ENCODE peak calls at places on chromosomes 5 and 9, in seven cellular contexts. I is tibial nerve, W is heart left ventricle, Z is astrocyte of the spinal cord, S is cardiac muscle cell, F is RWPE2, V is glutamatergic neuron. Q is an unnamed sample.

GRCh38 chr5:151886741-151887261 is 37.9 kb downstream of the GLRA1 start:
- DNase-seq in V (no peak), Z (no peak), F (no peak), W (no peak), I (no peak), S (no peak), Q (no peak)

GRCh38 chr5:157324237-157324636 is 58.3 kb downstream of the CYFIP2 start:
- DNase-seq in Z (no peak), S (no peak), W (no peak), F (no peak), I (no peak), V (no peak), Q (no peak)

GRCh38 chr9:95341262-95342011 is 23.9 kb upstream of the FANCC start:
- DNase-seq in W (no peak), I (no peak), F (no peak), Z (no peak), S (peak), V (no peak), Q (no peak)

GRCh38 chr5:143024227-143024920 is 254.2 kb downstream of the ARHGAP26 start:
- DNase-seq in W (no peak), Z (no peak), V (no peak), S (no peak), F (no peak), I (no peak), Q (no peak)

GRCh38 chr5:18305288-18305899 is 671.1 kb downstream of the TAF11L14 start:
- DNase-seq in V (peak), S (peak), I (no peak), Z (peak), W (no peak), F (no peak), Q (peak)

GRCh38 chr9:89481161-89481915 is 16.6 kb downstream of the SEMA4D start:
- DNase-seq in S (no peak), I (no peak), V (no peak), W (no peak), Z (no peak), F (no peak), Q (peak)

GRCh38 chr9:35566417-35566816 is 38.6 kb upstream of the TESK1 start:
- DNase-seq in S (peak), V (no peak), Z (no peak), I (no peak), W (no peak), F (no peak), Q (no peak)

GRCh38 chr5:74326571-74327338 is 313.8 kb downstream of the ENC1 start:
- DNase-seq in V (no peak), W (no peak), F (peak), S (peak), Z (peak), I (peak), Q (peak)

GRCh38 chr5:177458912-177459350 is 12.3 kb downstream of the PRR7 start:
- DNase-seq in I (no peak), V (peak), Z (no peak), F (no peak), S (peak), W (no peak), Q (no peak)

GRCh38 chr9:4344946-4345345 is 45.1 kb upstream of the GLIS3 start:
- DNase-seq in W (no peak), Z (no peak), S (no peak), F (no peak), V (no peak), I (no peak), Q (peak)

GRCh38 chr5:178630475-178630930 is 3.7 kb upstream of the CLK4 start:
- DNase-seq in Z (no peak), F (no peak), V (no peak), S (no peak), W (no peak), I (no peak), Q (no peak)

GRCh38 chr5:1461396-1461795 is 16.2 kb upstream of the SLC6A3 start:
- DNase-seq in V (no peak), S (no peak), I (no peak), F (no peak), W (no peak), Z (no peak), Q (no peak)

GRCh38 chr5:29993286-29993685 is 1200.2 kb upstream of the CDH6 start:
- DNase-seq in V (no peak), S (no peak), F (no peak), Z (no peak), W (no peak), I (no peak), Q (no peak)

GRCh38 chr9:29968831-29969230 is 2395.6 kb upstream of the C9orf72 start:
- DNase-seq in I (no peak), F (no peak), W (no peak), V (no peak), S (no peak), Z (no peak), Q (no peak)

GRCh38 chr5:33969572-33970452 is 14.7 kb downstream of the SLC45A2 start:
- DNase-seq in V (no peak), F (no peak), S (peak), Z (peak), I (no peak), W (no peak), Q (peak)

GRCh38 chr9:137217276-137218211 is 4.5 kb downstream of the RNF208 start:
- DNase-seq in F (no peak), W (peak), I (peak), S (peak), Z (no peak), V (no peak), Q (no peak)

GRCh38 chr9:122468735-122469134 is 9.0 kb downstream of the OR1J1 start:
- DNase-seq in W (no peak), F (no peak), I (no peak), Z (no peak), S (peak), V (no peak), Q (no peak)

GRCh38 chr9:114626415-114627029 is 15.4 kb downstream of the TMEM268 start:
- DNase-seq in F (no peak), Z (no peak), V (no peak), I (no peak), W (no peak), S (no peak), Q (no peak)

GRCh38 chr9:101711330-101711941 is 27.0 kb downstream of the GRIN3A start:
- DNase-seq in Z (no peak), W (no peak), V (peak), F (no peak), I (no peak), S (no peak), Q (peak)

GRCh38 chr9:84445737-84446136 is 105.2 kb upstream of the SLC28A3 start:
- DNase-seq in I (no peak), V (no peak), F (no peak), W (no peak), Z (no peak), S (no peak), Q (no peak)

GRCh38 chr9:127319366-127320121 is 55.0 kb downstream of the GARNL3 start:
- DNase-seq in S (no peak), I (no peak), W (no peak), F (no peak), Z (no peak), V (no peak), Q (no peak)

GRCh38 chr9:136687721-136688223 is 515 bp upstream of the AGPAT2 start:
- DNase-seq in V (no peak), Z (no peak), S (no peak), I (no peak), F (no peak), W (no peak), Q (peak)

GRCh38 chr9:109063765-109064164 is 50.5 kb upstream of the CTNNAL1 start:
- DNase-seq in F (no peak), V (no peak), W (no peak), I (no peak), S (no peak), Z (peak), Q (no peak)

GRCh38 chr5:3905031-3905430 is 309.4 kb downstream of the IRX1 start:
- DNase-seq in V (no peak), W (no peak), F (no peak), Z (no peak), I (no peak), S (no peak), Q (no peak)

GRCh38 chr9:12814877-12815237 is 40.0 kb downstream of the LURAP1L start:
- DNase-seq in V (no peak), Z (no peak), S (no peak), F (no peak), W (no peak), I (no peak), Q (no peak)

GRCh38 chr5:6482735-6483134 is 34.1 kb downstream of the UBE2QL1 start:
- DNase-seq in V (no peak), F (no peak), I (no peak), S (no peak), W (no peak), Z (no peak), Q (no peak)

GRCh38 chr5:38613992-38614836 is 57.8 kb upstream of the LIFR start:
- DNase-seq in W (no peak), V (no peak), S (no peak), Z (no peak), I (no peak), F (no peak), Q (no peak)

GRCh38 chr9:133327834-133328484 is 8.0 kb downstream of the SURF6 start:
- DNase-seq in I (no peak), W (no peak), F (no peak), S (no peak), V (no peak), Z (no peak), Q (no peak)

GRCh38 chr5:67166460-67166871 is 30.1 kb downstream of the CD180 start:
- DNase-seq in I (no peak), Z (no peak), V (no peak), F (peak), W (peak), S (no peak), Q (peak)

GRCh38 chr5:36840077-36840476 is 36.5 kb upstream of the NIPBL start:
- DNase-seq in W (no peak), V (no peak), Z (no peak), F (no peak), S (no peak), I (no peak), Q (no peak)

GRCh38 chr9:128091144-128091543 is 23.1 kb downstream of the SLC25A25 start:
- DNase-seq in V (peak), Z (peak), F (no peak), I (peak), S (peak), W (peak), Q (no peak)

DNA sequence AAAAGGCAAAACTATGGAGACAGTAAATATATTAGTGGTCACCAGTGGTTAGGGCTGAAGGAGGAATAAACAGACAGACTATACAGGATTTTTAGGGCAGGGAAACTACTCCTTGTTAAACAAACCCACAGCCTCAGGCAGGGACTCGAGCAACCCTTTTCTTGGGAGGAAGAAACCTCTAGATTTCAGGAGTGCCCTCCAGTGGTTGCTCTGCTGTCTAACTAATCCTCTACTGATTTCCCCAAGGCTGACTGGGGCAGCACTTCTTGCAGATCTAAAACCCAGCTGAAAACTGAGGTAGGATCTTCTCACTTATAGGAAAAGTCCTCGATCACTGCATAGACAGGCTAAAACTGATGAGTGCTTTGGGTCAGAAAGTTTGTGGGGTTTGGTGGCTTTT is 176.8 kb downstream of the ISOC1 start:
- DNase-seq in Z (no peak), S (peak), F (no peak), I (no peak), V (no peak), W (no peak), Q (no peak)
- TF ChIP-seq CTCF in Z (no peak), S (peak), F (peak), I (no peak), V (no peak), W (no peak), Q (no peak)

GRCh38 chr9:97487107-97487506 is 14.4 kb upstream of the TMOD1 start:
- DNase-seq in W (no peak), V (no peak), S (no peak), I (no peak), Z (no peak), F (no peak), Q (no peak)
- TF ChIP-seq CTCF in W (peak), V (peak), S (peak), I (no peak), Z (peak), F (peak), Q (peak)

GRCh38 chr5:170630226-170630625 is 126.4 kb downstream of the KCNIP1 start:
- DNase-seq in I (no peak), V (no peak), W (no peak), S (no peak), Z (no peak), F (peak), Q (no peak)

GRCh38 chr5:170630711-170631141 is 126.9 kb downstream of the KCNIP1 start:
- DNase-seq in I (peak), Z (no peak), F (peak), W (no peak), S (no peak), V (no peak), Q (no peak)

GRCh38 chr5:170632266-170632984 is 128.6 kb downstream of the KCNIP1 start:
- DNase-seq in Z (no peak), I (no peak), S (no peak), W (no peak), V (no peak), F (peak), Q (no peak)

GRCh38 chr5:170632985-170633234 is 129.1 kb downstream of the KCNIP1 start:
- DNase-seq in Z (no peak), W (peak), I (peak), V (peak), F (peak), S (no peak), Q (peak)

DNA sequence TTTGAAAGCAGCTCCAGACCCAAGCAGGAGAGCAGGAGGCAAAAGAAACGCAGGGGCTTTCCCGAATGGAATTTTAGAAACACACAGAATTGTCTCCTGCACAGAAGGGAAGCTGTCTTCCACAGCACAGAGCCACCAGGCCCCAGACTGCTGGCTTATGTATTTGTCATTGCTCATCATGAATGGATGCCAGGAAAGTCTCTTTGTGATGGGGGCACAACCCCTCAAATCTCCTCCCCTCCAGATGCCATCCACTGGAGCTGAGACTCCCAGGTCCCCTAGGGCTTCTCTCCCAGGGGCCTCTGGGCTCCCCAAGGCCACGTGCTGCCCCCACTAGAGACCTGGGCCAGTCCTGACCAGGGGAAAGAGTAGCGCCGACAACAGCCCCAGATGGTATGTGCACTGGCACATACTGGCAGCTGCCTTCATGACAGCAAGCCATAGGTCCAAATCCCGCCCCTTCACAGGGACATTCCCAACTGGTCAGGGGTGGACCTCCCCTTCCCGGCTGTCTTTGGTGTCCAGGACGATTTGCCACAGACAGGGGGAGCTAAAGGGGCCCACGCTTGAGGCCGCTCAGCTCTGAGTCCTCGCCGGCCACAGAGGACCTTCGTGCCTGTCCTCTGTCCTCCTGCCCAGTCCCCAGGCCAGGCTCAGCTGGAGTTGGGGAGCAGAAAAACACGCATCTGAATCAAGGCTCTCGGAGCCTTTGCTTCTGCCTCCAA is 127.8 kb downstream of the KCNIP1 start:
- DNase-seq in W (peak), I (no peak), S (peak), F (peak), V (peak), Z (no peak), Q (no peak)
- TF ChIP-seq CTCF in W (peak), I (no peak), S (peak), F (no peak), V (no peak), Z (peak), Q (no peak)

DNA sequence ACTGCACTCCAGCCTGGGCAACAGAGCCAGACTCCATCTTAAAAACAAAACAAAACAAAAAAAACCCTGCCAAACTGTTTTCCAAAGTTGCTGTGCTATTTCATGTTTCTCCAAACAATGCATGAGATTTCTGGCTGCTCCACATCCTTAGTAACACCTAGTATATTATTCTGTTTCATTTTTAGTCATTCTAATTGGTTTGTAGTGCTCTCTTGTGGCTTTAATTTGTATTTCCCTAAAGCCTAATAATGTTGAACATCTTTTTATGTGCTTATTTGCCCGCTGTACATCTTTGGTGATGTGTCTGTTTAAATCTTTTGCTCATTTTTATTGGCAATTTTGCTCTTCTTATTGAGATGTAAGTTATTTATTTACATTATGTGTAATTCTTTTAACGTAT is 18.4 kb upstream of the TTC1 start:
- DNase-seq in Z (no peak), F (no peak), W (no peak), S (peak), V (no peak), I (no peak), Q (no peak)
- TF ChIP-seq CTCF in Z (no peak), F (peak), W (peak), S (peak), V (no peak), I (no peak), Q (no peak)

DNA sequence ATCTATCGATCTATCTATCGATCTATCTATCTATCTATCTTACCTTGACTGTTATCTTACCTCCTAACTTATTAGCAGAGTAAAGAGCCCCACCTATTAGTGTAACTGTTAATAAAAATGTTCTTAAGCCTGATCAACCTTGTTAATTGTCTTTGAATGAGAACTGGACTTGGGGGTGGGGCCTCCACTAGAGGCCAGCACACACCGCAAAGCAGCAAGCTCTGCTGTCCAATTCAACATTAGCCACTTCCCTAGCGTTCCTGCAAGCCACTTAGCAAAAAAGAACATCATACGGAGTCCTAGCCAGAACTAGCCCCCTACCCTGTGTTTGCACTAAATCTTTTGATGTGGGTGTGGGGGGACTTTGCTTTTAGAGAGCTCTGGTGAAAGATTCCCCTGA is 515.8 kb downstream of the KDM4C start:
- DNase-seq in S (peak), I (no peak), Z (no peak), V (peak), W (no peak), F (no peak), Q (no peak)
- TF ChIP-seq CTCF in S (peak), I (no peak), Z (peak), V (no peak), W (peak), F (peak), Q (no peak)

GRCh38 chr5:134911285-134912215 is 6.6 kb downstream of the PCBD2 start:
- DNase-seq in W (no peak), F (no peak), V (no peak), S (no peak), I (no peak), Z (no peak), Q (no peak)

GRCh38 chr5:134920848-134921575 is 16.1 kb downstream of the PCBD2 start:
- DNase-seq in W (no peak), I (no peak), S (no peak), V (no peak), F (no peak), Z (no peak), Q (no peak)

GRCh38 chr5:134913795-134914194 is 8.9 kb downstream of the PCBD2 start:
- DNase-seq in W (no peak), V (no peak), S (no peak), F (no peak), I (no peak), Z (no peak), Q (no peak)

GRCh38 chr5:134913254-134913653 is 8.3 kb downstream of the PCBD2 start:
- DNase-seq in F (no peak), W (no peak), S (no peak), I (no peak), Z (no peak), V (no peak), Q (no peak)

DNA sequence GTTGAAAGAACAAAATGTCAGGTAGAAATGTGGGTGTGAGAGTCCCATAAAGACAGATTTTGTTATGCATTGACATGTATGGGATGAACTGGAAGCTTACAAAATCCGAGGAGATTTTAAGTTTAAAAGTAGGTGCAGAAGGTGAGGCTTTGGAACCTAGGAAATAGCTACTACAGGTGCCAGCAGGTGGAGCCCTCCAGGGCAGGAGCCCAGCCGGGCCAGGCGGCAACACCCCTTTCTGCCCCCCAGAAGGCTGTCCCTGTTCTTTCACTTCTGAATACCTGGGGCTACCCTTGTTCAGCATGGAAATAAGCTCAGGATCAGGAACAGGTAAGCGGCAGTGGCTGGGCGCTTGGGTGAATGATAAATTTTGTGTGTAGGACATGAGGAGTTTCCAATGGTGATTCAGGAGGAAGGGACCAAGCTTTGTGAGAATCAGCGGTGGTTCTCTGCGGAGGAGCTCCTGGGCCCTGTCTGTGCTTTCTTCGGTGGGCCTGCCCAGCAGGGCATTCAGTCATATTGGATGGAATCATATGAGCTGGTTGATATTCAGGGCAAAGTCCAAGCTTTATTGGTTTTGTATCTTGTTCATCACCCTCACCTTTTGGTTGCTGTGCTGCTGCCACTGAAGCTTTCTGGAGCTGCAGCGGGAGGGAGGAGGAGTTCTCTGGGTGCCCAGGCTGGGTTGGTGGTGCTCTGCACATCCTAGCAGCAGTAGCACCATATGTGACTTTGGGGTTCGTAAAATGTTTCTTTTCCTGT is 12.3 kb downstream of the PCBD2 start:
- DNase-seq in V (no peak), F (no peak), Z (no peak), S (no peak), I (no peak), W (no peak), Q (peak)
- TF ChIP-seq CTCF in V (no peak), F (peak), Z (peak), S (peak), I (no peak), W (no peak), Q (peak)

DNA sequence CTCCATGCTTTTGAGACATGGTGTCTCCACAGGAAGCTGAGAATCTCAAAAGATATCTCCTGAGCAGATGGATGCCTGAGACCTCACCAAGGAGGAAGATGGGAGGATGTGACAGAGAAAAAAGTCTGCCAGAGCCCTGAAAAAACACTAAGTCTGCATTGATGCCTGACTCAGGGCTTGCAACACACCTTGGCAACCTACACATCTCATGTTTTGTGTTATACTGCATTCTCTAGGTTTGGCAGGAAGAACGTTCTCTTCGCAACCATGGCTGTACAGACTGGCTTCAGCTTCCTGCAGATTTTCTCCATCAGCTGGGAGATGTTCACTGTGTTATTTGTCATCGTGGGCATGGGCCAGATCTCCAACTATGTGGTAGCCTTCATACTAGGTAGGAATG is 19.2 kb downstream of the SLC22A4 start:
- DNase-seq in W (no peak), I (no peak), V (no peak), S (peak), F (no peak), Z (no peak), Q (no peak)
- TF ChIP-seq CTCF in W (no peak), I (no peak), V (no peak), S (no peak), F (no peak), Z (no peak), Q (no peak)

Q was measured in activated CD8-positive, alpha-beta T cell treated with anti-CD3 and anti-CD28 coated beads for 36 hours.